ENCODE peak calls at places on chromosome 5, in five cellular contexts. E is HepG2, R is heart right ventricle, B is transverse colon, X is cardiac muscle cell. H is an unnamed sample. For H3K4me1, the result is how much of the 10 kb centered on the place peaks cover.

GRCh38 chr5:98827161-98827560 is 53.7 kb downstream of the RGMB start:
- DNase-seq in R (no peak), B (no peak), X (peak), E (peak), H (no peak)

GRCh38 chr5:106086352-106086751 is 1584.4 kb downstream of the EFNA5 start:
- DNase-seq in R (no peak), X (no peak), B (no peak), E (no peak), H (no peak)

GRCh38 chr5:125559296-125559695 is 812.9 kb upstream of the ZNF608 start:
- DNase-seq in E (no peak), R (no peak), X (peak), B (no peak), H (no peak)

GRCh38 chr5:37844004-37844403 is 4.2 kb upstream of the GDNF start:
- DNase-seq in E (no peak), B (no peak), X (no peak), R (no peak), H (no peak)

GRCh38 chr5:100647461-100648230 is 112.5 kb downstream of the FAM174A start:
- DNase-seq in B (peak), X (peak), R (peak), E (no peak), H (no peak)

GRCh38 chr5:181217111-181217804 is 5.8 kb upstream of the TRIM41 start:
- DNase-seq in B (peak), X (peak), R (peak), E (no peak), H (peak)

GRCh38 chr5:65718576-65719310 is 3.2 kb downstream of the SGTB start:
- DNase-seq in X (no peak), E (no peak), B (no peak), R (no peak), H (no peak)

GRCh38 chr5:93579561-93580386 is 1.2 kb downstream of the NR2F1-AS1 start:
- DNase-seq in X (peak), B (no peak), R (no peak), E (no peak), H (peak)

GRCh38 chr5:151002250-151002649 is 18.1 kb upstream of the GPX3 start:
- DNase-seq in R (peak), X (peak), B (no peak), E (peak), H (no peak)

GRCh38 chr5:21143686-21144085 is 1155.7 kb upstream of the CDH18 start:
- DNase-seq in E (no peak), X (no peak), B (no peak), R (no peak), H (no peak)

GRCh38 chr5:21140987-21141386 is 1153.0 kb upstream of the CDH18 start:
- DNase-seq in X (no peak), E (no peak), B (no peak), R (no peak), H (no peak)

GRCh38 chr5:21145376-21145775 is 1157.4 kb upstream of the CDH18 start:
- DNase-seq in R (no peak), X (no peak), B (no peak), E (no peak), H (no peak)

DNA sequence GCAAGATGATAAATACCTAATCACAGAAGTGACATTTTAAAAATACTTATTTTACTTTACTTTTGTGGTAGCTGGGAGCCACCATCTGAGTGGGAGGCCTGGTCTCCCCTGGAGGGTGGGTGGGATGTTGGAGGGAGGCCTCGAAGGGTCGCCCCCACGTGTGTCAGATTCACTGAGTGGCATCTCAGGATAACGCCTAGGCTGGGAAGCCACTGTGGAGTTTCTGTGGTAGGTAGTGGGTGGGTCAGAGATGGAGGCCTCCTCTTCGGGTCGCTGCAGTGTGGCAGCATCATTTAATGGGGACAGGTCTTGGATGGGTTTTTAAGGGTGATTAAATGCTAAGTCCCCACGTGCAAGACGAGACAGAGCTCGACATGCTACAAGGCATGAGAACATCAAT is 1154.8 kb upstream of the CDH18 start:
- DNase-seq in R (no peak), E (no peak), B (no peak), X (no peak), H (no peak)
- H3K4me1 ChIP-seq in R (under half), E (under half), B (under half), X (under half), H (under half)

GRCh38 chr5:154630410-154630809 is 124.8 kb upstream of the LARP1 start:
- DNase-seq in X (no peak), R (no peak), B (no peak), E (no peak), H (no peak)
- H3K27ac ChIP-seq in X (no peak), R (no peak), B (no peak), E (no peak), H (no peak)

DNA sequence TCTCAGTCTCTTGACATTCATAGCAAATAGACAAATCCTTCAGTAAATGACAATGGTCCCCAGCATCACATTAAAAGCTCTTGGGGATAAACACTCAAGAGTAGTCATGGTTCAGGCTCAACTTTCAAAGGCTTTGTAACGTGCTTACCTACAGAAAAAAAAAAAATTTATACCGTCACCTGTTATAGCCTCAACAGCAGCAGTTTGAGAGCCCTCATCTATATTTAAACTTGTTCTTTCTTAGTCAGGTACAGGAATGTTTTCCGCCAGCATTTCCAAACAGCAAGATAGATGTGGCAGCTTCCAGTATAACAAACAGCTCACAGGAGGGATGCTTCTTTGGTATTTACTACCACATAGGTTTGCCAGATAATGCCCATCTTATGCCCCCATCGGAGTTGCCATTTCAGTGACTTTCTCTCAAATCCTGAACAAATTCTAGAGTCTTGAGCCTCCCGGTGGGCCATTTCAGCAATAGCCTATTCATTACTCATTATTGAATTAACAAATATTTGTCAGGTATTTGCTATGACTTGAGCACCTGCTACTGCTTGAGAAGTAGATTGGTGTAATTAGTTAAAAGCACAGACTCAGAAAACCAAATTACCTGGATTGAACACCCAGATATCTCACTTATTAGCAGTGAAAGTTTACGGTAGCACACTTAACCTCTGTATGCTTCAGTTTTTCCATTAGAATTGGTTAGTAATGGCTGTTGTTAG is 470.0 kb downstream of the EBF1 start:
- DNase-seq in E (no peak), B (no peak), R (no peak), X (no peak), H (no peak)
- H3K4me1 ChIP-seq in E (under half), B (under half), R (under half), X (under half), H (under half)

GRCh38 chr5:122985006-122985700 is 51.4 kb downstream of the PPIC start:
- DNase-seq in X (no peak), E (peak), B (no peak), R (no peak), H (no peak)

GRCh38 chr5:122982376-122982775 is 54.1 kb downstream of the PPIC start:
- DNase-seq in E (no peak), X (no peak), B (no peak), R (no peak), H (no peak)

GRCh38 chr5:122981846-122982245 is 54.7 kb downstream of the PPIC start:
- DNase-seq in R (no peak), E (no peak), B (no peak), X (no peak), H (no peak)

GRCh38 chr5:122984425-122984824 is 52.1 kb downstream of the PPIC start:
- DNase-seq in R (no peak), B (no peak), E (no peak), X (no peak), H (no peak)

DNA sequence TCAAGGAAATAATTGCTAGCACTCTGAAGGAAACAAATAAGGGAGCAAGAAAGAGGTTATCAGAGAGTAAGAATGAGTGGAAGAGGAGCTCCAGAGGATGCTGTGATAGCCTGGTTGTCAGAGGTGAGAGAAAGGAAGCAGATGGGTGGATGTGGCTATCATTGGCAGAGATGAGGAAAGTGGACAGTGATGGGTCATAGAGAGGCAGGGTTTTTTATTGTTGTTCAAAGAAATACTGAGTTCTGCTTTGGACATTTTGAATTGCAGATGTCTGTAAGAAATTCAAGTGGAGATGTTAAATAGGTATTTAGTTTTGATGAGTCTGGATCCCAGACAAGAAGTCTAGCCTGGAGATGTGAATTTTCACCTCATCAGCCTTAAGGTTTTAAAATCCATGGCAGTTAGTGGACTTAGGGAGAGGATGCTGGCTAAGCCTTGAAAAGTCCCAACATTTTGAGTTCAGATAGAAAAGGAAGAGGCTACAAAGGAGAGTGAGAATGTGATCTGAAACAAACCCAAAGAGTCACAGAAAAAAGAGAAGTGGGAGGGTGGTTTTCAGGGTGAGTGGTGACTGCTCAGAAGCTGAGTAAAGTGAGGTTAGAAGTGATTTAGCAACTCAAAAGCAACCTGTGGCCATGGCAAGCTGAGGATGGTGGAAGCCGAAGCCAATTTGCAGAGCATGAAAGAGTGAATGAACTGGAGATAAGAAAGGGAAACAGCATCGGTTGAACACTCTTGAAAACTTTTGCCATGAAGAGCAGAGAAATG is 50.4 kb downstream of the PPIC start:
- DNase-seq in X (no peak), B (no peak), E (no peak), R (no peak), H (no peak)
- H3K27ac ChIP-seq in X (no peak), B (no peak), E (no peak), R (no peak), H (no peak)

GRCh38 chr5:160166069-160166972 is 47.1 kb upstream of the PWWP2A start:
- DNase-seq in E (no peak), B (no peak), R (no peak), X (no peak), H (no peak)

GRCh38 chr5:160171656-160172055 is 52.4 kb upstream of the PWWP2A start:
- DNase-seq in R (peak), E (no peak), X (peak), B (no peak), H (no peak)

GRCh38 chr5:160166973-160167622 is 47.8 kb upstream of the PWWP2A start:
- DNase-seq in X (no peak), R (no peak), E (no peak), B (no peak), H (no peak)

GRCh38 chr5:160167623-160168165 is 48.4 kb upstream of the PWWP2A start:
- DNase-seq in B (no peak), X (no peak), R (no peak), E (peak), H (no peak)

DNA sequence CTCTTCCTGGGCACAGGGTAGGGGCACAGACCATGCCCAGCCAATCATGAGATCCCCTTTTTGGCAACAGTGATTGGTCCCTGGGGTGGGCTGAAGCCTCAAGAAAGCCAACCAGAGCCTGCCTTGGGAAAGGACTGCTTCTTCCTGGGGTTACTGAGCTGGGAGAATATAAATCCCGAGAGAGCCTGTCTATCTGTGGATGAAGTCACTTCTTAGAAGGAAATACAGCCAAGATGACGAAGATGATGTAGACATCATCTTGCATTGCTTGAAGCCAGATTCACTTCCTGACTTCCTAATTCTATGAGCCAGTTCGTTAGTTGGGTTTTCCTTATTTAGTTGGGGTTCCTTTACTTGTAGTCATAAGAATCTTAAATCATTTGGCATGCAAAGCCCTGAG is 50.1 kb upstream of the PWWP2A start:
- DNase-seq in X (peak), E (no peak), B (no peak), R (peak), H (no peak)
- H3K4me1 ChIP-seq in X (under half), E (under half), B (under half), R (under half), H (under half)

DNA sequence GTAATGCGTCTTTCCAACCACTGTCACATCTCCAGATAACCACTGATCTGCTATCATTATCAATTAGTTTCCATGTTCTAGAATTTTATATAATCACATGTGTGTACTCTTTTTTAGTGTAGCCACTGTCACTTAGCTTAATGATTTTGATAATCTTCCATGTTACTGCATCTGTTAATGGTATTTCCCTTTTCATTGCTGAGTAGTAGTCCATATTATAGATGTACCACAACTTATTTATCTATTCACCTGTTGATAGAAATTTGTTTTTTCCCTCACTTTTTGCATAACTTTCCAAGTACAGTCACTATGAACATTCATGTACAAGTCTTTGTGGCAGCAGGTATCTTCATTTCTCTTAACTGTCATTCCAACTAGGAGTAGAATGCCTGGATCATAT is 30.3 kb upstream of the RPS23 start:
- DNase-seq in R (no peak), E (no peak), B (no peak), X (no peak), H (no peak)
- H3K27ac ChIP-seq in R (no peak), E (no peak), B (no peak), X (no peak), H (no peak)

DNA sequence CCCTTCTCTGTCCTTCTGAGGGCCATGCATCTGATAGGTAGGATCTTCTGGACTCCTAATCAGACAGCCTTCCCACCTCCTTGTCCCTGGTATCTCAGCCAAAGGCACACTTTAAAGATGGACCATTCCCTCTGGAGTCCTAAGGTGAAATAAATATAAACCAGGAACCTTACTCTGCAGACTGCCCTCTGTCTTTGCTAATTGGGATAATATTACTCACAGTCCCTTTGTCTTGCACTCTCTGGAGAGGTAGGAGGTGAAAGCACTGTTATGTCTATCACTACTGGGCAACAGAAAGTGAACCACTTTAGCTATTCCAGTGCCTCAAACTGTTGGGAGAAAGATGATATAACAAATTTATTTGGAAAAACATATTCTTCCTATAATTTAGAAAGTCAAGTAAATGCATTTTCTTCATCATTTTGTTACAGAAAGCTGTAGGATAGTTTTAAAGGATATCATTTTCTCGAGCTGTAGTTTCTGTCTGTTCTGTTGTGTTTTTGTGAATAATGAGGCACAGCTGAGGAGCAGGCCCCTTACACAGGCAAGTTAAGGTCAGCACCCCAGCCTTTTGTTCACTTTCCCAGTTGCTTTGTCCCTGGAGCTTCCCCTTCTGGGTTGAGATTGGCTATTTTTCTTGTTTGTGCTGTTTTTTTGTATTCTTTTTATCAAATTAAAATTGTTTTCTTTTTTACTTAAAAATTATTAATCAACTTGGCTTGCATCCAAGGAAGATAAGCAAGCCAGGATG is 213.6 kb upstream of the ACTBL2 start:
- DNase-seq in R (no peak), B (no peak), X (no peak), E (no peak), H (no peak)
- H3K4me1 ChIP-seq in R (under half), B (under half), X (under half), E (under half), H (under half)

GRCh38 chr5:3197237-3197636 is 398.4 kb upstream of the IRX1 start:
- DNase-seq in E (no peak), R (no peak), X (no peak), B (no peak), H (no peak)
- H3K27ac ChIP-seq in E (no peak), R (no peak), X (peak), B (no peak), H (no peak)

GRCh38 chr5:157857821-157858526 is 971 bp downstream of the CLINT1 start:
- DNase-seq in R (no peak), X (peak), E (no peak), B (no peak), H (no peak)

GRCh38 chr5:157855404-157855994 is 3.4 kb downstream of the CLINT1 start:
- DNase-seq in B (peak), X (peak), R (peak), E (peak), H (peak)

GRCh38 chr5:157859227-157859575 is 256 bp upstream of the CLINT1 start:
- DNase-seq in X (no peak), B (no peak), R (no peak), E (no peak), H (no peak)

GRCh38 chr5:157860898-157861894 is 2.3 kb upstream of the CLINT1 start:
- DNase-seq in E (peak), X (no peak), R (no peak), B (peak), H (no peak)

GRCh38 chr5:157858527-157859226 is at the start of gene CLINT1:
- DNase-seq in R (peak), E (peak), X (peak), B (peak), H (peak)
- H3K4me1 ChIP-seq in R (under half), E (half or more), X (under half), B (under half), H (under half)